ENCODE peak calls at places on chromosomes 11 and 22, in seven cellular contexts. One of them, this sample, is unnamed.
A peak's percentile ranks its signal among the peaks of the same experiment; 100 is the strongest.

GRCh38 chr11:115974703-115975102 is 470.5 kb upstream of the CADM1 start:
- DNase-seq in mesenchymal stem cell: no peak
- DNase-seq in trophoblast cell: no peak
- DNase-seq in H9: no peak
- DNase-seq in neuronal stem cell: no peak
- DNase-seq in mesendoderm: no peak
- DNase-seq in H1: no peak
- DNase-seq in this sample: no peak

GRCh38 chr11:61347916-61348461 is 13.7 kb downstream of the CYB561A3 start:
- DNase-seq in mesenchymal stem cell: peak; percentile 15
- DNase-seq in trophoblast cell: peak; percentile 96
- DNase-seq in H9: no peak
- DNase-seq in neuronal stem cell: no peak
- DNase-seq in mesendoderm: peak; percentile 6
- DNase-seq in H1: no peak
- DNase-seq in this sample: no peak

GRCh38 chr11:133931449-133932060 is 25.2 kb downstream of the IGSF9B start:
- DNase-seq in mesenchymal stem cell: no peak
- DNase-seq in trophoblast cell: no peak
- DNase-seq in H9: no peak
- DNase-seq in neuronal stem cell: no peak
- DNase-seq in mesendoderm: no peak
- DNase-seq in H1: no peak
- DNase-seq in this sample: no peak

GRCh38 chr11:108432783-108433182 is 34.5 kb downstream of the C11orf65 start:
- DNase-seq in mesenchymal stem cell: peak; percentile 49
- DNase-seq in trophoblast cell: peak; percentile 87
- DNase-seq in H9: no peak
- DNase-seq in neuronal stem cell: no peak
- DNase-seq in mesendoderm: peak; percentile 3
- DNase-seq in H1: no peak
- DNase-seq in this sample: peak; percentile 42

GRCh38 chr11:62127426-62127825 is 3.6 kb downstream of the INCENP start:
- DNase-seq in mesenchymal stem cell: no peak
- DNase-seq in trophoblast cell: no peak
- DNase-seq in H9: no peak
- DNase-seq in neuronal stem cell: no peak
- DNase-seq in mesendoderm: no peak
- DNase-seq in H1: no peak
- DNase-seq in this sample: no peak

GRCh38 chr11:111814567-111814966 is 48.4 kb upstream of the PPP2R1B start:
- DNase-seq in mesenchymal stem cell: peak; percentile 52
- DNase-seq in trophoblast cell: peak; percentile 82
- DNase-seq in H9: no peak
- DNase-seq in neuronal stem cell: no peak
- DNase-seq in mesendoderm: no peak
- DNase-seq in H1: no peak
- DNase-seq in this sample: peak; percentile 91

GRCh38 chr11:62402226-62402625 is 16.6 kb upstream of the SCGB1A1 start:
- DNase-seq in mesenchymal stem cell: no peak
- DNase-seq in trophoblast cell: no peak
- DNase-seq in H9: no peak
- DNase-seq in neuronal stem cell: no peak
- DNase-seq in mesendoderm: no peak
- DNase-seq in H1: no peak
- DNase-seq in this sample: no peak

GRCh38 chr22:37263966-37264887 is 18.1 kb upstream of the CYTH4 start:
- DNase-seq in mesenchymal stem cell: no peak
- DNase-seq in trophoblast cell: no peak
- DNase-seq in H9: peak; percentile 21
- DNase-seq in neuronal stem cell: no peak
- DNase-seq in mesendoderm: no peak
- DNase-seq in H1: no peak
- DNase-seq in this sample: no peak

GRCh38 chr22:28247667-28248363 is 328.8 kb upstream of the PITPNB start:
- DNase-seq in mesenchymal stem cell: no peak
- DNase-seq in trophoblast cell: no peak
- DNase-seq in H9: no peak
- DNase-seq in neuronal stem cell: no peak
- DNase-seq in mesendoderm: peak; percentile 64
- DNase-seq in H1: no peak
- DNase-seq in this sample: no peak

GRCh38 chr11:43545610-43546009 is 134.9 kb upstream of the HSD17B12 start:
- DNase-seq in mesenchymal stem cell: no peak
- DNase-seq in trophoblast cell: no peak
- DNase-seq in H9: no peak
- DNase-seq in neuronal stem cell: no peak
- DNase-seq in mesendoderm: no peak
- DNase-seq in H1: no peak
- DNase-seq in this sample: no peak

GRCh38 chr11:75280227-75280671 is 39.7 kb downstream of the TPBGL start:
- DNase-seq in mesenchymal stem cell: peak; percentile 77
- DNase-seq in trophoblast cell: peak; percentile 88
- DNase-seq in H9: peak; percentile 94
- DNase-seq in neuronal stem cell: peak; percentile 81
- DNase-seq in mesendoderm: peak; percentile 92
- DNase-seq in H1: peak; percentile 92
- DNase-seq in this sample: peak; percentile 66

GRCh38 chr22:24499706-24500105 is 4.6 kb downstream of the UPB1 start:
- DNase-seq in mesenchymal stem cell: no peak
- DNase-seq in trophoblast cell: no peak
- DNase-seq in H9: no peak
- DNase-seq in neuronal stem cell: no peak
- DNase-seq in mesendoderm: no peak
- DNase-seq in H1: no peak
- DNase-seq in this sample: no peak

GRCh38 chr11:115127790-115128189 is 376.4 kb downstream of the CADM1 start:
- DNase-seq in mesenchymal stem cell: no peak
- DNase-seq in trophoblast cell: no peak
- DNase-seq in H9: no peak
- DNase-seq in neuronal stem cell: no peak
- DNase-seq in mesendoderm: no peak
- DNase-seq in H1: no peak
- DNase-seq in this sample: no peak

GRCh38 chr11:35850191-35850590 is 93.7 kb upstream of the LDLRAD3 start:
- DNase-seq in mesenchymal stem cell: no peak
- DNase-seq in trophoblast cell: no peak
- DNase-seq in H9: no peak
- DNase-seq in neuronal stem cell: no peak
- DNase-seq in mesendoderm: no peak
- DNase-seq in H1: no peak
- DNase-seq in this sample: no peak

GRCh38 chr11:42770444-42771065 is 541.2 kb upstream of the API5 start:
- DNase-seq in mesenchymal stem cell: peak; percentile 15
- DNase-seq in trophoblast cell: peak; percentile 68
- DNase-seq in H9: peak; percentile 31
- DNase-seq in neuronal stem cell: peak; percentile 36
- DNase-seq in mesendoderm: peak; percentile 51
- DNase-seq in H1: peak; percentile 49
- DNase-seq in this sample: no peak

GRCh38 chr22:42757475-42757874 is 36.8 kb upstream of the A4GALT start:
- DNase-seq in mesenchymal stem cell: peak; percentile 48
- DNase-seq in trophoblast cell: no peak
- DNase-seq in H9: no peak
- DNase-seq in neuronal stem cell: no peak
- DNase-seq in mesendoderm: peak; percentile 19
- DNase-seq in H1: peak; percentile 62
- DNase-seq in this sample: peak; percentile 48

GRCh38 chr11:6249822-6250555 is 9.6 kb upstream of the CCKBR start:
- DNase-seq in mesenchymal stem cell: peak; percentile 64
- DNase-seq in trophoblast cell: peak; percentile 95
- DNase-seq in H9: no peak
- DNase-seq in neuronal stem cell: no peak
- DNase-seq in mesendoderm: peak; percentile 95
- DNase-seq in H1: no peak
- DNase-seq in this sample: peak; percentile 85

GRCh38 chr11:69229521-69229920 is 64.4 kb upstream of the MYEOV start:
- DNase-seq in mesenchymal stem cell: no peak
- DNase-seq in trophoblast cell: no peak
- DNase-seq in H9: no peak
- DNase-seq in neuronal stem cell: no peak
- DNase-seq in mesendoderm: no peak
- DNase-seq in H1: no peak
- DNase-seq in this sample: no peak

GRCh38 chr11:57903011-57903410 is 120.7 kb upstream of the OR9Q1 start:
- DNase-seq in mesenchymal stem cell: no peak
- DNase-seq in trophoblast cell: no peak
- DNase-seq in H9: no peak
- DNase-seq in neuronal stem cell: no peak
- DNase-seq in mesendoderm: peak; percentile 88
- DNase-seq in H1: no peak
- DNase-seq in this sample: no peak

GRCh38 chr11:14248577-14248976 is 110.4 kb downstream of the RRAS2 start:
- DNase-seq in mesenchymal stem cell: no peak
- DNase-seq in trophoblast cell: no peak
- DNase-seq in H9: peak; percentile 69
- DNase-seq in neuronal stem cell: peak; percentile 47
- DNase-seq in mesendoderm: peak; percentile 67
- DNase-seq in H1: no peak
- DNase-seq in this sample: no peak

GRCh38 chr11:1023811-1024596 is 12.5 kb downstream of the MUC6 start:
- DNase-seq in mesenchymal stem cell: no peak
- DNase-seq in trophoblast cell: no peak
- DNase-seq in H9: no peak
- DNase-seq in neuronal stem cell: no peak
- DNase-seq in mesendoderm: no peak
- DNase-seq in H1: no peak
- DNase-seq in this sample: no peak

DNA sequence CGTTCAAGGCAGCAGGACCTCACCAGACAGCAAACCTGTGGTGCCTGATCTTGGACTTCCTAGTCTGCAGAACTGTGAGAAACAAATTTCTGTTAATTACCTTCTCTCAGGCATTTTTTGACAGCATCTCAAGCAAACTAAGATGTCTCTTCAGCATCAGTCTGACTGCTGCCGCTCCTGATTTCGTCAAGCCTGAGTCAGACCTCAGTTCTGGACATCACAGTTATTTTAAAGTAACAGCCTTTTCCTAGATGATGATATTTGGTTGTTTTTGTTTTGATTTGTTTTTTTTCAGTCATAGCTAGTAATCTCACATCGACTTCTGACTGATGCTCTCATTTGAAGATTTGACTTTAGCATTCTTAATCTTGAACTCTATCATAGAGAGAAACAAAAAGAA is 71.9 kb downstream of the BLID start:
- DNase-seq in mesenchymal stem cell: no peak
- DNase-seq in trophoblast cell: no peak
- DNase-seq in H9: no peak
- DNase-seq in neuronal stem cell: no peak
- DNase-seq in mesendoderm: no peak
- DNase-seq in H1: no peak
- DNase-seq in this sample: peak; percentile 38
- H4K8ac ChIP-seq in mesenchymal stem cell: peak overlapping the region; percentile 76
- H4K8ac ChIP-seq in trophoblast cell: no peak overlapping the region
- H4K8ac ChIP-seq in H9: no peak overlapping the region
- H4K8ac ChIP-seq in neuronal stem cell: no peak overlapping the region
- H4K8ac ChIP-seq in mesendoderm: no peak overlapping the region
- H4K8ac ChIP-seq in H1: no peak overlapping the region
- H4K8ac ChIP-seq in this sample: peak overlapping the region; percentile 74

GRCh38 chr22:20628081-20628939 is 120.9 kb downstream of the MED15 start:
- DNase-seq in mesenchymal stem cell: no peak
- DNase-seq in trophoblast cell: no peak
- DNase-seq in H9: no peak
- DNase-seq in neuronal stem cell: no peak
- DNase-seq in mesendoderm: no peak
- DNase-seq in H1: no peak
- DNase-seq in this sample: no peak
- H4K8ac ChIP-seq in mesenchymal stem cell: no peak overlapping the region
- H4K8ac ChIP-seq in trophoblast cell: no peak overlapping the region
- H4K8ac ChIP-seq in H9: no peak overlapping the region
- H4K8ac ChIP-seq in neuronal stem cell: no peak overlapping the region
- H4K8ac ChIP-seq in mesendoderm: no peak overlapping the region
- H4K8ac ChIP-seq in H1: no peak overlapping the region
- H4K8ac ChIP-seq in this sample: no peak overlapping the region

GRCh38 chr11:78199653-78200015 is 10.9 kb downstream of the USP35 start:
- DNase-seq in mesenchymal stem cell: no peak
- DNase-seq in trophoblast cell: no peak
- DNase-seq in H9: no peak
- DNase-seq in neuronal stem cell: no peak
- DNase-seq in mesendoderm: no peak
- DNase-seq in H1: no peak
- DNase-seq in this sample: no peak

GRCh38 chr11:78202733-78203167 is 14.0 kb downstream of the USP35 start:
- DNase-seq in mesenchymal stem cell: no peak
- DNase-seq in trophoblast cell: no peak
- DNase-seq in H9: no peak
- DNase-seq in neuronal stem cell: no peak
- DNase-seq in mesendoderm: no peak
- DNase-seq in H1: no peak
- DNase-seq in this sample: no peak

GRCh38 chr11:78200553-78200952 is 11.8 kb downstream of the USP35 start:
- DNase-seq in mesenchymal stem cell: no peak
- DNase-seq in trophoblast cell: no peak
- DNase-seq in H9: no peak
- DNase-seq in neuronal stem cell: no peak
- DNase-seq in mesendoderm: no peak
- DNase-seq in H1: no peak
- DNase-seq in this sample: no peak

GRCh38 chr11:78200061-78200460 is 11.3 kb downstream of the USP35 start:
- DNase-seq in mesenchymal stem cell: no peak
- DNase-seq in trophoblast cell: no peak
- DNase-seq in H9: no peak
- DNase-seq in neuronal stem cell: no peak
- DNase-seq in mesendoderm: no peak
- DNase-seq in H1: no peak
- DNase-seq in this sample: no peak

GRCh38 chr11:78201096-78201495 is 12.4 kb downstream of the USP35 start:
- DNase-seq in mesenchymal stem cell: no peak
- DNase-seq in trophoblast cell: no peak
- DNase-seq in H9: no peak
- DNase-seq in neuronal stem cell: no peak
- DNase-seq in mesendoderm: no peak
- DNase-seq in H1: no peak
- DNase-seq in this sample: no peak
- H4K8ac ChIP-seq in mesenchymal stem cell: no peak overlapping the region
- H4K8ac ChIP-seq in trophoblast cell: no peak overlapping the region
- H4K8ac ChIP-seq in H9: no peak overlapping the region
- H4K8ac ChIP-seq in neuronal stem cell: no peak overlapping the region
- H4K8ac ChIP-seq in mesendoderm: no peak overlapping the region
- H4K8ac ChIP-seq in H1: no peak overlapping the region
- H4K8ac ChIP-seq in this sample: no peak overlapping the region

DNA sequence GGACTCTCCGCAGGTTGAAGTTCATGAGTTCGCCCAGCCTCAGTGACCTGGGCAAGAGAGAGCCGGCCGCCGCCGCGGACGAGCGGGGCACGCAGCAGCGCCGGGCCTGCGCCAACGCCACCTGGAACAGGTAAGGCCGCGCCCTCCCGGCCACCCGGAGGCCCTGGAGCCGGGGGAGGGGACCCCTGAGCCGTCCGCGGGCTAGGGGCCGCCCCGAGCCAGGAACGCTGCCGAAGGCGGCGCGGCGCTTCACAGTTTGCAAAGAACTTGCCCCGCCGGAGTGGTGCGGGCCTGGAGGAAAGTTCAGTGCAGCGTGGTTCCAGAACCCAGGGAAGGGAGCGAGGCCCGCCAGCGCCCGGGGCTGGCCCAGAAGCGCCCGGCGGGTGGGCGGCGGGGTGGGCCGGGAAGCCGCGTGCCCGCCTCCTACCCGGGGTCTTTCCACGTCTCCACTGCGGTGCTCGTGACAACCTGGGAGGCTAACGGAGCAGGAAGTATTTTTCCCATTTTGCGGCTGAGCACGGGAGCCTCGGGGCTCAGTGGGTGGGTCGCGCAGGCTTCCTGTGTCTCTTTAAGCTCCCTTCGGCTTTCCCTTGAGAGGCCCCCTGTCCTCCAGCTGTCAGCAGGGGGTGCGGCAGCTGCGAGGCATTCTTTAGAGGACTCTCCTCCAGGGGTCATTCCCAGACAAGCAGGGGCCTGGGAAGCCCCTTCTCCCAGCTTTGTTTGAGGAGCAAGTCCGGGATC is 645 bp downstream of the PRR5 start:
- DNase-seq in mesenchymal stem cell: peak; percentile 76
- DNase-seq in trophoblast cell: peak; percentile 52
- DNase-seq in H9: peak; percentile 64
- DNase-seq in neuronal stem cell: peak; percentile 51
- DNase-seq in mesendoderm: peak; percentile 40
- DNase-seq in H1: peak; percentile 75
- DNase-seq in this sample: peak; percentile 54
- H4K8ac ChIP-seq in mesenchymal stem cell: peak overlapping the region; percentile 46
- H4K8ac ChIP-seq in trophoblast cell: peak overlapping the region; percentile 24
- H4K8ac ChIP-seq in H9: no peak overlapping the region
- H4K8ac ChIP-seq in neuronal stem cell: no peak overlapping the region
- H4K8ac ChIP-seq in mesendoderm: no peak overlapping the region
- H4K8ac ChIP-seq in H1: no peak overlapping the region
- H4K8ac ChIP-seq in this sample: no peak overlapping the region

This sample was measured in IMR-90.